ENCODE peak calls at places on chromosomes 1 and 21, in six cellular contexts. S is K562, I is IMR-90, U is HCT116, G is GM12878, Y is H1. K is an unnamed sample.

GRCh38 chr1:66613187-66613586 is 79.2 kb downstream of the SGIP1 start:
- DNase-seq in S (no peak), I (peak), U (no peak), G (no peak), Y (no peak), K (no peak)

GRCh38 chr1:186165303-186165702 is 209.8 kb downstream of the TPR start:
- DNase-seq in S (no peak), I (peak), U (no peak), G (no peak), Y (no peak), K (no peak)

GRCh38 chr21:35204850-35205564 is 155.9 kb upstream of the RUNX1 start:
- DNase-seq in S (peak), I (peak), U (no peak), G (no peak), Y (no peak), K (peak)

GRCh38 chr1:13498553-13498952 is 15.2 kb downstream of the LRRC38 start:
- DNase-seq in S (no peak), I (no peak), U (no peak), G (no peak), Y (no peak), K (no peak)

GRCh38 chr1:230778916-230779590 is 31.9 kb downstream of the CAPN9 start:
- DNase-seq in S (no peak), I (peak), U (no peak), G (no peak), Y (no peak), K (peak)

GRCh38 chr1:101338714-101339430 is 102.1 kb downstream of the S1PR1 start:
- DNase-seq in S (no peak), I (no peak), U (no peak), G (no peak), Y (no peak), K (no peak)

GRCh38 chr21:44294391-44295162 is 5.3 kb upstream of the PFKL start:
- DNase-seq in S (no peak), I (peak), U (no peak), G (no peak), Y (no peak), K (no peak)

GRCh38 chr1:55781003-55781402 is 565.8 kb upstream of the USP24 start:
- DNase-seq in S (no peak), I (no peak), U (no peak), G (no peak), Y (no peak), K (no peak)

GRCh38 chr1:30377230-30378022 is 346.0 kb downstream of the MATN1 start:
- DNase-seq in S (no peak), I (no peak), U (no peak), G (no peak), Y (no peak), K (no peak)

GRCh38 chr1:26686795-26687194 is 9.0 kb upstream of the ARID1A start:
- DNase-seq in S (peak), I (no peak), U (no peak), G (no peak), Y (no peak), K (no peak)

GRCh38 chr1:224381880-224382548 is 25.3 kb downstream of the CNIH4 start:
- DNase-seq in S (no peak), I (no peak), U (no peak), G (no peak), Y (no peak), K (no peak)

GRCh38 chr1:3714284-3714741 is 37.9 kb upstream of the CCDC27 start:
- DNase-seq in S (no peak), I (no peak), U (no peak), G (no peak), Y (no peak), K (no peak)

GRCh38 chr1:206698011-206698410 is 13.3 kb downstream of the MAPKAPK2 start:
- DNase-seq in S (no peak), I (no peak), U (no peak), G (no peak), Y (no peak), K (no peak)

GRCh38 chr1:153032677-153033308 is 1.8 kb downstream of the SPRR1B start:
- DNase-seq in S (no peak), I (peak), U (peak), G (no peak), Y (peak), K (peak)

GRCh38 chr1:39776886-39777683 is 5.9 kb upstream of the OXCT2 start:
- DNase-seq in S (peak), I (no peak), U (no peak), G (no peak), Y (no peak), K (no peak)

GRCh38 chr1:29998686-29999085 is 724.7 kb downstream of the MATN1 start:
- DNase-seq in S (no peak), I (no peak), U (no peak), G (no peak), Y (no peak), K (no peak)

GRCh38 chr1:220784751-220785150 is 2.0 kb upstream of the MTARC1 start:
- DNase-seq in S (no peak), I (no peak), U (no peak), G (no peak), Y (no peak), K (no peak)

GRCh38 chr1:220786337-220787068 is at the start of gene MTARC1:
- DNase-seq in S (no peak), I (no peak), U (no peak), G (no peak), Y (peak), K (peak)

GRCh38 chr1:220787069-220787614 is 429 bp downstream of the MTARC1 start:
- DNase-seq in S (no peak), I (no peak), U (peak), G (no peak), Y (peak), K (no peak)

GRCh38 chr1:220785166-220786056 is 1.3 kb upstream of the MTARC1 start:
- DNase-seq in S (no peak), I (no peak), U (no peak), G (no peak), Y (no peak), K (no peak)

DNA sequence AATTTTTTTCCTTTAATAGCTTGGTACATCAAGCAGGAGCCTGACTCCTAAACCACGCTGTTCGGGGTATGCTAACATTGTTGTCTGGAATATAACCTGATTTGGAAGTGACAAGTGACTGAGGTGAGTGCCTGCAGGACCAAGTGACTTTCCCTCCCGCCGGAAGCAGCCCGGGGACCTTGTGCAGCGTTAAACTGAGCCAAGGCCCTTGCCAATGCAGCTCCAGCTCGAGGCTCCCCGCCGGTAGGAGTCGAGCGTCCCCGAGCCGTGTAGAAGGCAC is 716 bp upstream of the MTARC1 start:
- DNase-seq in S (no peak), I (no peak), U (no peak), G (no peak), Y (no peak), K (peak)
- TF ChIP-seq POLR2A in S (no peak), I (no peak), U (no peak), G (no peak), Y (no peak), K (no peak)

GRCh38 chr1:79262745-79263258 is 256.3 kb upstream of the ADGRL4 start:
- DNase-seq in S (no peak), I (no peak), U (no peak), G (no peak), Y (no peak), K (peak)
- H2AFZ ChIP-seq in S (no peak), I (peak), U (no peak), G (no peak), Y (no peak), K (peak)

GRCh38 chr1:1087351-1088035 is 13.4 kb upstream of the RNF223 start:
- DNase-seq in S (no peak), I (no peak), U (no peak), G (no peak), Y (no peak), K (no peak)

GRCh38 chr1:1084372-1085170 is 10.5 kb upstream of the RNF223 start:
- DNase-seq in S (no peak), I (no peak), U (no peak), G (no peak), Y (no peak), K (no peak)

GRCh38 chr1:1085171-1085841 is 11.2 kb upstream of the RNF223 start:
- DNase-seq in S (no peak), I (no peak), U (no peak), G (no peak), Y (no peak), K (no peak)

GRCh38 chr1:1086911-1087341 is 12.8 kb upstream of the RNF223 start:
- DNase-seq in S (no peak), I (no peak), U (no peak), G (no peak), Y (no peak), K (no peak)

DNA sequence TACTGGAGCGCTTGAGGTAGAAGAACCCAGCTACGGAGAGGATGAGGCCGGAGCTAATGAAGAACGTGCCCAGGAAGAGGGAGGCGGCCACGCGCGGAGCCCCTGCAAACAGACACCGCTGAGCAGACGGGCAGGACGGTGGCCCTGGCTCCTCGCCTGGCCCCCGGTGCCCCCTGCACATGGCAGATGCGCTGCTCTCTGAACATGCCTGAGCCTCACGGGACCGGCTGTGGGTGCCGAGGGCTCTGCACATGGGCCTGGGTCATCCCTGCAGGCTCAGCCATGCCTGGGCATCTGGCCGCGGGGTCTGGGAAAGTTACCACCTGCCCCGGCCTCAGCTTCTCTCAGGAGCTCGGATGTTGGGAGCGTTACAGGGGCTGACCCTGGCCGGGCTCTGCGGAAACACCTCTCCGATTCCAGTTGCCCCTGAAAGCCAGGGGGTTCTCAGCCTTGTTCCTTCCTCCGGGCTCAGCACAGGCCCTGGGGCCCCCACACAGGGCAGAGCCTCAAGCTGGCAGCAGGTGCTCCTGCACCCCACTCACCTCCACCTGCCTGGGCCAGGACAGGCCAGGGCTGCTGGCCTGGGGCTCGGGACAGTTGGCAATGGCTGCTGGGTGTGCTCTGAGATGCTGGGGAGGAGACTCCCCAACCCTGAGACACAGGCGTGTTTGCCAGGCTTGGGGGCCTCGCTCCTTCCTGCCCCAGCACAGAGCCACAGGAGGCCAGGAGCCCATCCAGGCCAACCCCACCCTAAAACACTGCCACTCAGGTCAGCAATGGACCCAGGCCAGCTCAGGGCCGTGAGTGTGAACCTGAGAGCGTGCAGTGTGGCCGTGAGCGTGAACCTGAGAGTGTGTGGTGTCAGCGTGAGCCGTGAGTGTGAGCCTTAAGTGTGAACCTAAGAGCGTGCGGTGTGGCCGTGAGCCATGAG is 12.1 kb upstream of the RNF223 start:
- DNase-seq in S (no peak), I (no peak), U (no peak), G (no peak), Y (no peak), K (no peak)
- TF ChIP-seq POLR2A in S (no peak), I (no peak), U (no peak), G (peak), Y (no peak), K (no peak)

DNA sequence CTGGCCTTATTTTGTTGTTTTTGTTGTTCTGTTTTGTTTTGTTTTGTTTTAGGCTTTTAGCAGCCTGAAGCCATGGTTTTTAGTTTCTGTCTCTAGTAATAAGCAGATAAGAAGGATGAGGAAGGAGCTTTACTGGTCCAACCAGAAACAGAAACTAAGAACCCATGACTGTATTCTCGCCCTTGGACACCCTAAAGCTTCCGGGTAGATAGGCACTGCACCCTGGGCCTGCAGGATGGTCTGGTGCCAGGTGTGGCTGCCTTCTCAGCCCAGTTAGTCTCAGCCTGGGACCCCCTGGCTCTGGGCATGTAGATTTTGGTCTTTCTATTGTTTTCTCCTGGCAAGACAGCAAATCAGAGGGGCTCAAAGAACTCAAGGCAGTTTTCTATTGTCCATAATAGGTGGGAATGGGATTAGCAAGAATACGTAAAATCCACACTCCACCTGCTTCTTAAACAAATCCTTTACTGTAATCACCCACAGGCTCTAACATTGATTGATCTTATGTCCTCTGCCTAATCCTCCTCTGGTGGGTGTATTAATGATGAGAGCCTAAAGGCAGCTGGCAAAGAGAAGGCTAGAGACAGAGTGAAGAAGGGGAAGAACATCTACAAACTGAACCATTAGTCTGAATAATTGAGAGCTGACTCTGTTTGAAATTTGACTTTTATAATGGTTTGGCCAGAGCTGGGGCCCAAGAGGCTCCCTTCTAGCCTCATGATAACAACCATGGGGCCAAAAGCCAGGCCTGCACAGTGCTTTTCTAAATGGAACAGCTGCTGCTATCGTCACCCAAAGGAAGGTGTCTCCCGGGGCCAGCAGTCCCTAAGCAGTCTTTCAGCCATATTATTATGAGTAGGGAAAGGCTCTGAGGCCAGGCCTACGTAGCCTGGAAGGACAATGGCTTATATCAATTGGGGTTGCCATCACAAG is 106.8 kb upstream of the ATP1A1 start:
- DNase-seq in S (no peak), I (no peak), U (no peak), G (no peak), Y (no peak), K (no peak)
- H2AFZ ChIP-seq in S (no peak), I (no peak), U (no peak), G (no peak), Y (no peak), K (no peak)

DNA sequence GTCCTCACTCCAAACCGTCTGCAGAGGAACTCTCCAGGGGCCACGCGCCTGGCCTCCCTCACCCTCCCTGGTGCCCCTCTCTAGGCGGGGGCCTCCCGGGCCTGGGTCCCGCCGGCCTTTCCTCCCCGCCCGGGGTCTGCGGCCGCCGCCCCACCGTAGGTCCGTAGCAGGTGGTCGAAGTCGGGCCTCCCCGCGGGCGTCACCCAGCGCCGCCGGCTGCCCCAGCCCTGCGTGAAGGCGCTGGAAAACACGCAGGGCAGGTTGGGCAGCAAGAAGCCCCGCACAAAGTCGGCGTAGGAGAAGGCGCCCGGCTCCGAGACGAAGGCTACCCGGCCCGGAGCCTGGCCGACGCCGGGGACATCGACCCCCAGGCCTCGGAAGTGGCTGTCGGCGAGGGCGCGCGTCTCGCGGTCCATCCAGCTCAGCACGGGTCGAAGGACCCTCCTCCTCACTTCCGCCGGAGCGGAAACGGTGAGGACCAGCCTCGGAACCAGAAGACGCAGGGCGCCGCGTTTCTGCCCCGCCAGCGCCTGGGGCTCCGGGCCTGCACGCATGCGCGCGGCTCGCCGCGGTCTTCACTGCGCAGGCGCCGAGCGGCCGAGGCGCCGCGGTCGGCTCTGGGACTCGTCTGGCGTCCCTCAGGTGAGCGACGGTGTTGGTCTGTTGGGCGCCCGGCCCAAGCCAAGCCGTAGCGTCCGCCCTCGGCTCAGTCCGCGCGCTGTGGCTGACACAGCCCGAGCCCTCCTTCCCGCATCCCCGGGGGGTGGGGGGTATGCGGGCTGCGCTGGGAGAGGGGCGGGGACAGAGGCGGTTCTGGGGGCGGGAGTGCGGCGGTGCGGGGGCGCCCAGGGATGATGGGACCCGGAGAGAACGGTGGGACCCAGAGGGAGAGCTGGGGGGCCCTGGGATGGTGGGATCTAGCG is at the start of the genes JMJD4 and SNAP47:
- DNase-seq in S (peak), I (peak), U (peak), G (peak), Y (peak), K (peak)
- TF ChIP-seq POLR2A in S (peak), I (peak), U (peak), G (peak), Y (peak), K (peak)

GRCh38 chr21:23131177-23131576 is 2133.0 kb downstream of the NCAM2 start:
- DNase-seq in S (no peak), I (no peak), U (no peak), G (no peak), Y (no peak), K (peak)
- H2AFZ ChIP-seq in S (no peak), I (no peak), U (no peak), G (no peak), Y (no peak), K (no peak)

DNA sequence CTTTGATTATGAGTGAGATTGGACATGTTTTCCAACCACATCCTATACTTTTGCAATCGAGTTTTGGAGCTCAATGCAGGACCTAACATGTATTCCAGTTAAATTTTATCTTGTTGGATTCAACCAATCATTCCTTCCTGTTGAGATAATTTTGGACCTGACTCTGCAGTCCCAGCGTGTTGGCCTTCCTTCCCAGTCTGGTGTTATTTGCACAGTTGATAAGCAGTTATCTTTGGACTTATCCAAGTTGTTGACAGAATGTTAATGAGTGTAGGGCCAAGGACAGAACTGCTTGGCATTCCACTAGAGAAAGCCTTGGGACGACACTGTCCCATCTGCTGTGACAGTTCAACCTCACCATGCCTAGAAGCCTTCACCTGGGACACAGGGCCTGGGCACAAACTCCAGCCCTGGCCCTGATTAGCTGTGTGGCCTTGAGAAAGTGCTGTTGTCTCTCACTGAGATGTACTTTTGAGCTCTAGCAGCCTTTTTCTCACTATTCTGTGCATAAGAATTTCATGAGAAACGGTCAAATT is 104.1 kb upstream of the SLC25A33 start:
- DNase-seq in S (no peak), I (no peak), U (no peak), G (no peak), Y (no peak), K (peak)
- TF ChIP-seq POLR2A in S (no peak), I (no peak), U (no peak), G (no peak), Y (no peak), K (no peak)

GRCh38 chr1:155305881-155306391 is 2.7 kb upstream of the FDPS start:
- DNase-seq in S (no peak), I (no peak), U (no peak), G (no peak), Y (no peak), K (no peak)
- H2AFZ ChIP-seq in S (peak), I (peak), U (no peak), G (no peak), Y (no peak), K (no peak)

GRCh38 chr1:23958810-23959460 is 693 bp upstream of the PNRC2 start:
- DNase-seq in S (peak), I (peak), U (peak), G (peak), Y (no peak), K (peak)
- TF ChIP-seq POLR2A in S (peak), I (no peak), U (no peak), G (peak), Y (no peak), K (peak)

GRCh38 chr1:222073307-222073995 is 331.6 kb upstream of the DUSP10 start:
- DNase-seq in S (no peak), I (peak), U (no peak), G (no peak), Y (no peak), K (no peak)
- H2AFZ ChIP-seq in S (no peak), I (peak), U (no peak), G (no peak), Y (no peak), K (no peak)